ENCODE peak calls at places on chromosome 11, in nine cellular contexts. P is GM23338; W is sigmoid colon; V is CD8-positive, alpha-beta T cell; G is fibroblast of lung; C is lower lobe of right lung; X is tibial artery; L is thoracic aorta; R is epithelial cell of esophagus. J is an unnamed sample.

GRCh38 chr11:122248130-122248529 is 132.1 kb upstream of the BLID start:
- DNase-seq in P (no peak), W (no peak), V (no peak), G (no peak), C (no peak), X (no peak), L (no peak), R (no peak), J (no peak)

GRCh38 chr11:123569387-123569786 is 85.0 kb downstream of the SCN3B start:
- DNase-seq in P (no peak), W (no peak), V (no peak), G (no peak), C (no peak), X (no peak), L (no peak), R (no peak), J (no peak)

GRCh38 chr11:18748766-18749375 is 22.9 kb upstream of the IGSF22 start:
- DNase-seq in P (no peak), W (no peak), V (no peak), G (no peak), C (no peak), X (no peak), L (no peak), R (peak), J (peak)

GRCh38 chr11:69500285-69501120 is 19.0 kb downstream of the LINC01488 start:
- DNase-seq in P (no peak), W (peak), V (no peak), G (no peak), C (peak), X (no peak), L (no peak), R (no peak), J (no peak)

GRCh38 chr11:102546427-102546826 is 15.9 kb upstream of the MMP7 start:
- DNase-seq in P (no peak), W (no peak), V (no peak), G (no peak), C (no peak), X (no peak), L (no peak), R (peak), J (no peak)

GRCh38 chr11:77126861-77127673 is 979 bp upstream of the MYO7A start:
- DNase-seq in P (peak), W (no peak), V (peak), G (peak), C (peak), X (no peak), L (no peak), R (peak), J (peak)

GRCh38 chr11:83583953-83584352 is 297.8 kb upstream of the CCDC90B start:
- DNase-seq in P (no peak), W (no peak), V (no peak), G (peak), C (no peak), X (no peak), L (no peak), R (peak), J (peak)

GRCh38 chr11:71977743-71978418 is 20.8 kb upstream of the IL18BP start:
- DNase-seq in P (peak), W (peak), V (peak), G (peak), C (no peak), X (no peak), L (no peak), R (peak), J (peak)

GRCh38 chr11:13928566-13929251 is 33.8 kb upstream of the SPON1 start:
- DNase-seq in P (no peak), W (no peak), V (no peak), G (peak), C (no peak), X (no peak), L (no peak), R (peak), J (peak)

GRCh38 chr11:120894207-120894989 is 129.5 kb upstream of the TBCEL start:
- DNase-seq in P (no peak), W (no peak), V (no peak), G (no peak), C (no peak), X (no peak), L (no peak), R (peak), J (no peak)

GRCh38 chr11:129061466-129062194 is 119.0 kb upstream of the TP53AIP1 start:
- DNase-seq in P (no peak), W (no peak), V (no peak), G (no peak), C (no peak), X (no peak), L (no peak), R (peak), J (peak)

GRCh38 chr11:47858169-47858543 is 10.0 kb upstream of the NUP160 start:
- DNase-seq in P (no peak), W (no peak), V (no peak), G (peak), C (no peak), X (no peak), L (no peak), R (peak), J (peak)

GRCh38 chr11:92964471-92964870 is 5.0 kb upstream of the MTNR1B start:
- DNase-seq in P (no peak), W (no peak), V (no peak), G (no peak), C (no peak), X (no peak), L (no peak), R (peak), J (no peak)

GRCh38 chr11:74634537-74634936 is 42.2 kb downstream of the POLD3 start:
- DNase-seq in P (peak), W (no peak), V (no peak), G (peak), C (no peak), X (no peak), L (no peak), R (peak), J (peak)

GRCh38 chr11:9839550-9839949 is 175.7 kb downstream of the SWAP70 start:
- DNase-seq in P (no peak), W (no peak), V (no peak), G (no peak), C (no peak), X (no peak), L (no peak), R (no peak), J (no peak)
- H3K4me3 ChIP-seq in P (no peak), W (no peak), V (no peak), G (no peak), C (no peak), X (no peak), L (no peak), R (no peak), J (no peak)

DNA sequence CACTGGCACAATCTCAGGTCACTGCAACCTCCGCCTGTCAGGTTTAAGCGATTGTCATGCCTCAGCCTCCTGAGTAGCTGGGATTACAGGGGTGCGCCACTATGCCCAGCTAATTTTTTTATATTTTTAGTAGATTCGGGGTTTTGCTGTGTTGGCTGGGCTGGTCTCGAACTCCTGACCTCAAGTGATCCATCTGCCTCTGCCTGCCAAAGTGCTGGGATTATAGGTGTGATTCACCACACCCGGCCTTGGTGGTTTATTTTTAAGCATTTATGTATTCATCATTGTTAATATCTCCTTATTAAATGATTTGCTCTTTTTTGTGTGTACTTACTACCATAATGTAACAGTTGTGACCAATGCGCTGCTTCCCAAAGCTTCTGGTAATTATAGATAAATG is 171.7 kb downstream of the DDX10 start:
- DNase-seq in P (no peak), W (no peak), V (no peak), G (no peak), C (no peak), X (no peak), L (no peak), R (no peak), J (no peak)
- H3K4me3 ChIP-seq in P (no peak), W (no peak), V (no peak), G (no peak), C (no peak), X (no peak), L (no peak), R (no peak), J (no peak)

DNA sequence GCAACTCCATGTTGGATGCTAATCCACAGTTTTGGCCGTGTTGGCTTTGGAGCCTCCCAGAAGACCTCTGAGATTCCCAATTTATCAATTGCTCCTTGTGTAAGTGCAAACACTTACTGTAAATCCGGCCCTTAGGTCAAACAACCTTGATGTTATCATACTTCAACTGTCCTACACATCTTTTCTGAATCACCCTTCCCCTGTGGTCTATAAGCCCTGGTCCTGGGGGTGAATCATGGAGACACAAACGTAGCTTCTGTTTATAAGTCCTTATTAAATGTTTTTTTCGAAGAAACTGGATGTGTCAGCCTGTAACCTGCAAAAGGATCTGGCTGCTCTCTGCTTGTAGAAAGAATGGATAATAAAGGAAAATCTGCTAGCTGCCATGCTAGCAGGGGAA is 1.7 kb upstream of the IL10RA start:
- DNase-seq in P (no peak), W (no peak), V (no peak), G (no peak), C (no peak), X (no peak), L (no peak), R (no peak), J (peak)
- H3K4me3 ChIP-seq in P (no peak), W (no peak), V (no peak), G (no peak), C (no peak), X (no peak), L (no peak), R (no peak), J (no peak)

GRCh38 chr11:61019818-61020405 is 48.4 kb downstream of the CD6 start:
- DNase-seq in P (no peak), W (no peak), V (no peak), G (no peak), C (no peak), X (no peak), L (no peak), R (no peak), J (no peak)

GRCh38 chr11:61022311-61023085 is 51.0 kb downstream of the CD6 start:
- DNase-seq in P (no peak), W (peak), V (peak), G (no peak), C (no peak), X (no peak), L (no peak), R (peak), J (no peak)

GRCh38 chr11:61019037-61019817 is 47.7 kb downstream of the CD6 start:
- DNase-seq in P (no peak), W (no peak), V (no peak), G (no peak), C (no peak), X (no peak), L (no peak), R (no peak), J (no peak)

GRCh38 chr11:61021661-61022212 is 50.3 kb downstream of the CD6 start:
- DNase-seq in P (peak), W (peak), V (peak), G (no peak), C (peak), X (no peak), L (no peak), R (peak), J (no peak)

DNA sequence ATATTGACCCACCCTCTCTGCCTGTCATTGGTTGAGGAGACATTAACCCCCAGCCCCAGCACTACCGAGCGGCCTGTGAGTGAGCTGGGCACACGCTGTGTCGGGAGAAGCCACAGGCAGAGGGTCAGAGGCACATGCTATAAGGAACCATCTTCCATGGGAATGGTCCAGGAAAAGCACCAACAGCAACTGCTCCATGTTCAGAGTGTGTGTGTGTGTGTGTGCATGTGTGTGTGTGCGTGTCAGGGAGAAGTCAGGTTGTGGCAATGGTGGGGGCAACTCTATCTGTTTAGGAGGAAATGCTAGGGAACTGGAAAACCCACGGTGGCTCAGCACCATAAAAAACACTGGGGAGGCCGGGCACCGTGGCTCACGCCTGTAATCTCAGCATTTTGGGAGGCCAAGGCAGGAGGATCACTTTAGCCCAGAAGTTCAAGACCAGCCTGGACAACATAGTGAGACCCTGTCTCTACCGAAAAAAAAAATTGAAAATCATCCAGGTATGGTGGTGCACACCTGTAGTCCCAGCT is 49.3 kb downstream of the CD6 start:
- DNase-seq in P (no peak), W (no peak), V (no peak), G (no peak), C (no peak), X (no peak), L (no peak), R (no peak), J (no peak)
- H3K4me3 ChIP-seq in P (no peak), W (no peak), V (no peak), G (no peak), C (no peak), X (no peak), L (no peak), R (no peak), J (no peak)

J was measured in mesenchymal stem cell.